ENCODE peak calls at places on chromosome 4, in four cellular contexts. N is NCI-H1105, M is activated T-cell treated with anti-CD3 and anti-CD28 coated beads for 1 hour, V is esophagus muscularis mucosa. C is an unnamed sample.

GRCh38 chr4:159070742-159071141 is 32.1 kb upstream of the RAPGEF2 start:
- DNase-seq in N (no peak), M (no peak), V (peak; percentile 42), C (no peak)

GRCh38 chr4:68180858-68181531 is 51.3 kb upstream of the TMPRSS11F start:
- DNase-seq in N (no peak), M (no peak), V (no peak), C (no peak)

GRCh38 chr4:55510685-55511084 is 36.0 kb downstream of the CLOCK start:
- DNase-seq in N (no peak), M (no peak), V (no peak), C (no peak)

GRCh38 chr4:78691971-78692814 is 84.0 kb upstream of the BMP2K start:
- DNase-seq in N (no peak), M (no peak), V (no peak), C (no peak)

GRCh38 chr4:79210636-79211049 is 115.2 kb downstream of the NAA11 start:
- DNase-seq in N (no peak), M (no peak), V (no peak), C (no peak)

GRCh38 chr4:46404961-46405360 is 15.0 kb upstream of the GABRA2 start:
- DNase-seq in N (no peak), M (no peak), V (no peak), C (no peak)

GRCh38 chr4:138114434-138114833 is 127.7 kb downstream of the SLC7A11 start:
- DNase-seq in N (no peak), M (no peak), V (no peak), C (no peak)

GRCh38 chr4:3387943-3388348 is 53.8 kb upstream of the HGFAC start:
- DNase-seq in N (no peak), M (no peak), V (peak; percentile 95), C (peak; percentile 86)

GRCh38 chr4:93710847-93711430 is 117.6 kb upstream of the ATOH1 start:
- DNase-seq in N (no peak), M (no peak), V (no peak), C (no peak)

GRCh38 chr4:185142911-185143595 is at the start of gene SLC25A4:
- DNase-seq in N (peak; percentile 68), M (peak; percentile 79), V (no peak), C (peak; percentile 90)

GRCh38 chr4:168647976-168648375 is 151.1 kb downstream of the PALLD start:
- DNase-seq in N (no peak), M (no peak), V (no peak), C (no peak)

GRCh38 chr4:12595986-12596385 is 888.2 kb downstream of the RAB28 start:
- DNase-seq in N (no peak), M (no peak), V (no peak), C (no peak)

GRCh38 chr4:136763844-136764446 is 768.3 kb downstream of the PCDH18 start:
- DNase-seq in N (no peak), M (no peak), V (no peak), C (no peak)

GRCh38 chr4:86977621-86978184 is 42.9 kb downstream of the AFF1 start:
- DNase-seq in N (no peak), M (no peak), V (no peak), C (no peak)

GRCh38 chr4:5813882-5814255 is 79.0 kb downstream of the CRMP1 start:
- DNase-seq in N (no peak), M (no peak), V (no peak), C (no peak)

GRCh38 chr4:142347241-142347640 is 498.9 kb downstream of the INPP4B start:
- DNase-seq in N (peak; percentile 19), M (no peak), V (no peak), C (no peak)

GRCh38 chr4:37639551-37640293 is 46.5 kb downstream of the RELL1 start:
- DNase-seq in N (no peak), M (no peak), V (no peak), C (no peak)

GRCh38 chr4:119672086-119672485 is 43.5 kb upstream of the PDE5A start:
- DNase-seq in N (no peak), M (no peak), V (no peak), C (no peak)

GRCh38 chr4:26144526-26145167 is 176.2 kb upstream of the RBPJ start:
- DNase-seq in N (no peak), M (no peak), V (no peak), C (no peak)

GRCh38 chr4:188417181-188417580 is 277.9 kb downstream of the TRIML1 start:
- DNase-seq in N (no peak), M (no peak), V (no peak), C (no peak)

GRCh38 chr4:14787894-14788293 is 214.4 kb upstream of the CPEB2 start:
- DNase-seq in N (no peak), M (no peak), V (no peak), C (no peak)

GRCh38 chr4:30103455-30103854 is 616.7 kb upstream of the PCDH7 start:
- DNase-seq in N (no peak), M (no peak), V (no peak), C (no peak)

GRCh38 chr4:1543976-1544375 is 137.7 kb upstream of the NKX1-1 start:
- DNase-seq in N (no peak), M (no peak), V (no peak), C (no peak)

GRCh38 chr4:78002260-78002659 is 54.9 kb upstream of the FRAS1 start:
- DNase-seq in N (no peak), M (no peak), V (no peak), C (no peak)

GRCh38 chr4:161132715-161133425 is 1030.9 kb downstream of the FSTL5 start:
- DNase-seq in N (no peak), M (no peak), V (no peak), C (no peak)

GRCh38 chr4:174117445-174117844 is 166.0 kb downstream of the FBXO8 start:
- DNase-seq in N (no peak), M (no peak), V (no peak), C (no peak)

GRCh38 chr4:10704050-10704810 is 19.7 kb upstream of the CLNK start:
- DNase-seq in N (no peak), M (no peak), V (no peak), C (no peak)

GRCh38 chr4:75142850-75143249 is 209.9 kb downstream of the PARM1 start:
- DNase-seq in N (no peak), M (no peak), V (no peak), C (no peak)

GRCh38 chr4:100848865-100849264 is 331.0 kb upstream of the EMCN start:
- DNase-seq in N (no peak), M (no peak), V (no peak), C (no peak)

GRCh38 chr4:94641702-94642560 is 115.8 kb upstream of the BMPR1B start:
- DNase-seq in N (no peak), M (no peak), V (no peak), C (no peak)

GRCh38 chr4:69858683-69859082 is 1.3 kb downstream of the SULT1E1 start:
- DNase-seq in N (peak; percentile 77), M (no peak), V (no peak), C (no peak)

GRCh38 chr4:185821029-185821419 is 9.0 kb upstream of the SORBS2 start:
- DNase-seq in N (no peak), M (no peak), V (no peak), C (no peak)

GRCh38 chr4:97525236-97525635 is 618.0 kb downstream of the STPG2 start:
- DNase-seq in N (no peak), M (no peak), V (no peak), C (no peak)

GRCh38 chr4:147943159-147943638 is 211.3 kb downstream of the ARHGAP10 start:
- DNase-seq in N (no peak), M (no peak), V (no peak), C (no peak)

GRCh38 chr4:157280673-157281072 is 60.1 kb downstream of the GRIA2 start:
- DNase-seq in N (no peak), M (no peak), V (no peak), C (no peak)

GRCh38 chr4:24794916-24795665 is at the start of gene SOD3:
- DNase-seq in N (no peak), M (no peak), V (peak; percentile 97), C (peak; percentile 80)

GRCh38 chr4:32172761-32173160 is 1452.6 kb downstream of the PCDH7 start:
- DNase-seq in N (no peak), M (no peak), V (no peak), C (no peak)

GRCh38 chr4:75057369-75057768 is 124.5 kb downstream of the PARM1 start:
- DNase-seq in N (no peak), M (no peak), V (no peak), C (no peak)

C was measured in psoas muscle.